ENCODE peak calls at places on chromosomes 6 and 20, in four cellular contexts. B, U, V and F are unnamed samples.

GRCh38 chr20:1912056-1912455 is 16.8 kb downstream of the SIRPA start:
- DNase-seq in B (no peak), V (no peak), U (peak; percentile 62), F (no peak)

GRCh38 chr6:5379647-5380242 is 118.4 kb downstream of the FARS2 start:
- DNase-seq in B (peak; percentile 25), V (no peak), U (no peak), F (no peak)

GRCh38 chr6:3334579-3334978 is 75.8 kb downstream of the PSMG4 start:
- DNase-seq in V (peak; percentile 38), B (no peak), U (no peak), F (no peak)

GRCh38 chr6:53888931-53889330 is 94.1 kb downstream of the LRRC1 start:
- DNase-seq in V (no peak), B (no peak), U (no peak), F (no peak)

GRCh38 chr6:148747493-148748160 is 797 bp downstream of the UST start:
- DNase-seq in B (peak; percentile 17), U (peak; percentile 36), V (peak; percentile 61), F (peak; percentile 66)

GRCh38 chr6:47157063-47157462 is 114.9 kb upstream of the ADGRF1 start:
- DNase-seq in B (no peak), U (no peak), V (no peak), F (no peak)

GRCh38 chr6:111872521-111873177 is 603 bp downstream of the FYN start:
- DNase-seq in V (no peak), B (no peak), U (peak; percentile 56), F (peak; percentile 66)

GRCh38 chr6:129686941-129687627 is 22.9 kb downstream of the ARHGAP18 start:
- DNase-seq in B (peak; percentile 70), V (no peak), U (no peak), F (peak; percentile 44)

GRCh38 chr6:167424700-167425099 is 99.8 kb downstream of the TTLL2 start:
- DNase-seq in V (no peak), U (no peak), B (no peak), F (no peak)

GRCh38 chr6:5287205-5287965 is 26.1 kb downstream of the FARS2 start:
- DNase-seq in B (no peak), U (peak; percentile 22), V (no peak), F (no peak)

GRCh38 chr6:33621396-33622388 is 570 bp downstream of the ITPR3 start:
- DNase-seq in V (peak; percentile 45), U (peak; percentile 52), B (no peak), F (peak; percentile 11)

GRCh38 chr6:89411019-89411268 is 1.1 kb downstream of the RRAGD start:
- DNase-seq in B (no peak), U (no peak), V (no peak), F (no peak)